ENCODE peak calls at places on chromosomes 12 and 14, in ten cellular contexts. M, L, W, V, K, I, J, Q, P and G are unnamed samples.

GRCh38 chr14:95222870-95223398 is 65.6 kb upstream of the DICER1 start:
- DNase-seq in I (no peak), P (no peak), J (no peak), M (peak), V (no peak), W (no peak), Q (peak), L (no peak), K (no peak), G (no peak)

GRCh38 chr12:5969156-5969973 is 24.3 kb upstream of the ANO2 start:
- DNase-seq in W (peak), L (no peak), V (no peak), K (no peak), P (no peak), J (no peak), I (no peak), M (no peak), Q (no peak), G (no peak)

GRCh38 chr12:46386360-46386867 is 13.8 kb upstream of the SLC38A2 start:
- DNase-seq in M (peak), W (no peak), L (peak), K (no peak), P (no peak), Q (peak), I (no peak), V (no peak), J (no peak), G (no peak)

GRCh38 chr12:70606001-70606400 is 31.2 kb downstream of the PTPRB start:
- DNase-seq in L (no peak), J (no peak), I (no peak), W (no peak), V (no peak), Q (no peak), K (no peak), P (no peak), M (peak), G (no peak)

GRCh38 chr12:67357726-67358125 is 88.6 kb downstream of the CAND1 start:
- DNase-seq in M (no peak), K (no peak), J (no peak), Q (no peak), I (no peak), W (no peak), P (no peak), L (no peak), V (no peak), G (no peak)

GRCh38 chr14:75427482-75428229 is at the start of gene JDP2:
- DNase-seq in K (peak), L (peak), W (peak), P (no peak), M (peak), Q (peak), J (peak), I (peak), V (peak), G (peak)

GRCh38 chr14:53035796-53036195 is 84.9 kb upstream of the FERMT2 start:
- DNase-seq in Q (no peak), I (no peak), K (no peak), J (no peak), M (peak), L (no peak), P (no peak), V (no peak), W (no peak), G (no peak)

GRCh38 chr14:75399819-75400678 is 27.8 kb upstream of the JDP2 start:
- DNase-seq in L (peak), K (peak), I (peak), Q (peak), P (no peak), M (peak), V (no peak), W (peak), J (peak), G (no peak)

GRCh38 chr14:103802353-103802752 is 45.0 kb downstream of the PPP1R13B start:
- DNase-seq in L (no peak), W (no peak), M (no peak), V (no peak), P (no peak), I (no peak), Q (no peak), J (no peak), K (no peak), G (no peak)

GRCh38 chr12:56293785-56294184 is 6.3 kb downstream of the CS start:
- DNase-seq in W (no peak), Q (no peak), L (no peak), V (no peak), J (no peak), P (no peak), I (no peak), K (no peak), M (no peak), G (no peak)

GRCh38 chr12:16187684-16188083 is 89.8 kb downstream of the SLC15A5 start:
- DNase-seq in I (no peak), P (no peak), L (no peak), V (no peak), K (no peak), J (no peak), W (no peak), Q (no peak), M (no peak), G (no peak)

GRCh38 chr12:63294327-63294632 is 143.3 kb upstream of the AVPR1A start:
- DNase-seq in W (peak), Q (peak), L (peak), V (no peak), K (no peak), M (peak), P (no peak), J (no peak), I (no peak), G (no peak)

GRCh38 chr14:69073429-69073828 is 79.5 kb downstream of the DCAF5 start:
- DNase-seq in J (no peak), Q (no peak), W (no peak), M (no peak), V (no peak), K (no peak), L (no peak), I (no peak), P (no peak), G (no peak)

GRCh38 chr14:89304972-89305703 is 111.9 kb downstream of the FOXN3 start:
- DNase-seq in P (no peak), J (no peak), W (peak), K (no peak), L (no peak), V (peak), M (peak), I (no peak), Q (peak), G (no peak)

GRCh38 chr12:68358532-68359485 is 26.6 kb upstream of the MDM1 start:
- DNase-seq in Q (peak), K (no peak), M (peak), J (no peak), V (peak), I (peak), P (no peak), L (peak), W (peak), G (peak)

GRCh38 chr14:65336191-65336591 is 76.3 kb upstream of the FUT8 start:
- DNase-seq in P (no peak), K (no peak), V (no peak), W (no peak), M (peak), L (no peak), Q (peak), I (no peak), J (no peak), G (no peak)

GRCh38 chr14:99121027-99121875 is 150.7 kb downstream of the BCL11B start:
- DNase-seq in W (no peak), V (no peak), Q (no peak), M (no peak), L (no peak), P (no peak), K (no peak), J (no peak), I (no peak), G (no peak)

GRCh38 chr12:5177731-5178130 is 134.1 kb downstream of the KCNA5 start:
- DNase-seq in M (no peak), V (no peak), I (no peak), W (no peak), Q (no peak), P (no peak), K (no peak), J (no peak), L (no peak), G (no peak)

GRCh38 chr12:85457026-85457425 is 177.0 kb downstream of the ALX1 start:
- DNase-seq in K (no peak), I (no peak), L (no peak), V (no peak), M (no peak), W (no peak), Q (no peak), P (no peak), J (no peak), G (no peak)

GRCh38 chr12:19244312-19244711 is 114.8 kb downstream of the PLEKHA5 start:
- DNase-seq in J (no peak), I (no peak), M (no peak), K (no peak), W (no peak), P (no peak), V (no peak), Q (peak), L (no peak), G (no peak)

GRCh38 chr14:74867673-74868072 is 8.3 kb downstream of the PROX2 start:
- DNase-seq in Q (peak), K (peak), J (peak), I (peak), V (no peak), L (no peak), P (no peak), M (peak), W (no peak), G (no peak)